ENCODE peak calls at places on chromosomes 1 and 21, in ten cellular contexts. D is hepatocyte; B is GM06990; I is ovary; R is choroid plexus epithelial cell; G is cardiac fibroblast; Y is CD8-positive, alpha-beta T cell; V is GM12865; C is IMR-90; K is OCI-LY7. O is an unnamed sample.

GRCh38 chr1:4137621-4138390 is 237.7 kb upstream of the C1orf174 start:
- DNase-seq in R (no peak), D (no peak), G (no peak), Y (no peak), C (no peak), K (no peak), B (no peak), V (no peak), I (no peak), O (no peak)

GRCh38 chr1:60376196-60376595 is 302.6 kb upstream of the C1orf87 start:
- DNase-seq in D (no peak), I (no peak), B (no peak), R (no peak), K (no peak), V (no peak), C (no peak), Y (no peak), G (no peak), O (peak)

GRCh38 chr1:118535901-118536300 is 350.9 kb upstream of the SPAG17 start:
- DNase-seq in K (no peak), C (no peak), G (no peak), I (no peak), V (no peak), B (no peak), Y (no peak), R (no peak), D (no peak), O (no peak)

GRCh38 chr1:243471754-243472725 is 216.2 kb downstream of the SDCCAG8 start:
- DNase-seq in D (no peak), B (no peak), V (peak), R (peak), Y (no peak), C (peak), K (no peak), I (no peak), G (no peak), O (peak)

GRCh38 chr1:64745181-64745985 is 508 bp downstream of the RAVER2 start:
- DNase-seq in K (no peak), D (peak), V (no peak), Y (no peak), G (peak), R (no peak), I (peak), B (peak), C (no peak), O (peak)

GRCh38 chr1:103496014-103496635 is 29.4 kb upstream of the RNPC3 start:
- DNase-seq in V (no peak), Y (no peak), I (no peak), G (peak), R (peak), B (no peak), D (no peak), C (peak), K (no peak), O (peak)

GRCh38 chr1:198391666-198392065 is 148.8 kb downstream of the ATP6V1G3 start:
- DNase-seq in C (no peak), I (no peak), V (no peak), K (no peak), B (no peak), Y (no peak), G (no peak), D (no peak), R (no peak), O (no peak)

GRCh38 chr21:22728091-22728490 is 1729.9 kb downstream of the NCAM2 start:
- DNase-seq in Y (no peak), B (no peak), D (no peak), C (no peak), V (no peak), R (no peak), K (peak), G (no peak), I (no peak), O (no peak)

GRCh38 chr21:33122507-33122906 is 52.6 kb downstream of the OLIG1 start:
- DNase-seq in G (no peak), B (no peak), R (no peak), V (no peak), I (no peak), K (no peak), D (no peak), Y (no peak), C (no peak), O (no peak)

GRCh38 chr1:63798284-63798683 is 24.5 kb downstream of the ROR1 start:
- DNase-seq in K (no peak), G (no peak), I (no peak), B (no peak), V (no peak), Y (no peak), C (no peak), D (no peak), R (no peak), O (no peak)

GRCh38 chr1:103191327-103191726 is 83.0 kb upstream of the COL11A1 start:
- DNase-seq in V (no peak), B (no peak), G (no peak), D (no peak), Y (no peak), C (peak), R (peak), K (no peak), I (no peak), O (no peak)

GRCh38 chr1:53552146-53552940 is 93.1 kb downstream of the DMRTB1 start:
- DNase-seq in B (no peak), K (no peak), R (peak), D (no peak), C (peak), G (no peak), Y (no peak), V (no peak), I (no peak), O (peak)

GRCh38 chr21:41477641-41478318 is 30.2 kb downstream of the TMPRSS2 start:
- DNase-seq in K (peak), R (no peak), G (peak), C (no peak), Y (no peak), B (no peak), D (no peak), V (no peak), I (no peak), O (peak)

GRCh38 chr21:43845386-43845785 is 19.6 kb upstream of the AGPAT3 start:
- DNase-seq in I (no peak), R (no peak), D (no peak), G (no peak), V (no peak), B (no peak), C (no peak), K (no peak), Y (no peak), O (no peak)

GRCh38 chr1:233543338-233544255 is 70.3 kb upstream of the KCNK1 start:
- DNase-seq in Y (no peak), C (peak), G (peak), V (no peak), R (peak), B (no peak), D (peak), K (no peak), I (peak), O (peak)

GRCh38 chr21:41851090-41851790 is 27.9 kb downstream of the PRDM15 start:
- DNase-seq in G (peak), I (no peak), Y (no peak), K (no peak), R (no peak), D (no peak), V (no peak), B (no peak), C (no peak), O (no peak)

GRCh38 chr1:205541161-205541886 is 36.9 kb downstream of the CDK18 start:
- DNase-seq in I (no peak), K (no peak), Y (no peak), V (no peak), B (no peak), C (no peak), G (no peak), D (no peak), R (no peak), O (no peak)

GRCh38 chr1:14108356-14109275 is 408.6 kb downstream of the PRDM2 start:
- DNase-seq in G (peak), B (no peak), C (no peak), V (no peak), K (no peak), D (peak), I (no peak), R (no peak), Y (no peak), O (no peak)

GRCh38 chr1:180027949-180028445 is 73.4 kb downstream of the CEP350 start:
- DNase-seq in I (no peak), R (peak), G (peak), K (no peak), B (no peak), Y (no peak), D (no peak), V (no peak), C (peak), O (peak)

GRCh38 chr21:26982767-26983166 is 15.9 kb upstream of the ADAMTS5 start:
- DNase-seq in Y (no peak), D (no peak), V (no peak), B (no peak), C (peak), K (no peak), R (peak), G (peak), I (peak), O (peak)

GRCh38 chr1:166902279-166902678 is 26.2 kb upstream of the TADA1 start:
- DNase-seq in D (no peak), K (no peak), R (peak), I (no peak), V (no peak), Y (no peak), G (no peak), B (no peak), C (peak), O (peak)

GRCh38 chr1:181513786-181514297 is 30.5 kb downstream of the CACNA1E start:
- DNase-seq in C (no peak), D (no peak), B (no peak), R (no peak), G (no peak), K (no peak), Y (no peak), I (no peak), V (no peak), O (no peak)

GRCh38 chr21:44596068-44596725 is 3.9 kb upstream of the KRTAP10-6 start:
- DNase-seq in Y (no peak), R (no peak), D (no peak), K (no peak), V (no peak), C (no peak), B (no peak), G (no peak), I (no peak), O (no peak)

GRCh38 chr1:190759807-190760206 is 282.1 kb upstream of the BRINP3 start:
- DNase-seq in R (no peak), D (no peak), I (no peak), C (no peak), V (peak), K (no peak), G (no peak), B (peak), Y (no peak), O (no peak)

GRCh38 chr1:115057661-115058249 is 28.1 kb downstream of the TSHB start:
- DNase-seq in D (peak), I (no peak), R (no peak), K (no peak), B (no peak), Y (no peak), G (no peak), C (no peak), V (no peak), O (no peak)

GRCh38 chr1:248886237-248886895 is 19.7 kb upstream of the PGBD2 start:
- DNase-seq in V (no peak), K (no peak), Y (no peak), B (no peak), D (no peak), R (peak), C (peak), G (peak), I (no peak), O (peak)

GRCh38 chr1:198056255-198056654 is 100.5 kb upstream of the NEK7 start:
- DNase-seq in K (peak), G (no peak), V (peak), D (peak), B (peak), C (no peak), R (no peak), I (no peak), Y (no peak), O (no peak)

GRCh38 chr1:69982992-69983391 is 222.4 kb downstream of the LRRC40 start:
- DNase-seq in V (no peak), K (no peak), B (no peak), D (no peak), G (peak), R (peak), I (no peak), C (peak), Y (no peak), O (peak)

GRCh38 chr1:69992594-69992993 is 212.8 kb downstream of the LRRC40 start:
- DNase-seq in G (no peak), V (no peak), Y (no peak), C (no peak), D (no peak), R (no peak), B (no peak), K (no peak), I (no peak), O (no peak)

GRCh38 chr1:69991644-69992043 is 213.7 kb downstream of the LRRC40 start:
- DNase-seq in K (no peak), D (no peak), C (peak), I (no peak), G (peak), Y (no peak), R (peak), B (no peak), V (no peak), O (peak)

GRCh38 chr1:69985901-69986439 is 219.4 kb downstream of the LRRC40 start:
- DNase-seq in G (no peak), D (no peak), B (no peak), R (no peak), K (no peak), I (no peak), V (no peak), C (peak), Y (no peak), O (no peak)

GRCh38 chr1:69987881-69988280 is 217.5 kb downstream of the LRRC40 start:
- DNase-seq in V (no peak), B (no peak), R (no peak), C (no peak), G (no peak), Y (no peak), K (no peak), I (no peak), D (no peak), O (no peak)
- TF ChIP-seq CTCF in V (no peak), B (no peak), R (no peak), C (no peak), G (no peak), Y (no peak), K (no peak), I (no peak), D (no peak), O (no peak)

GRCh38 chr1:116933586-116934515 is 24.1 kb downstream of the PTGFRN start:
- DNase-seq in B (no peak), V (no peak), I (no peak), C (no peak), Y (no peak), G (no peak), D (no peak), K (no peak), R (no peak), O (no peak)

GRCh38 chr1:116931016-116931918 is 21.6 kb downstream of the PTGFRN start:
- DNase-seq in C (no peak), G (no peak), D (no peak), V (no peak), K (no peak), R (no peak), I (no peak), Y (no peak), B (no peak), O (no peak)

GRCh38 chr1:116929961-116930592 is 20.4 kb downstream of the PTGFRN start:
- DNase-seq in B (no peak), I (no peak), Y (no peak), G (peak), C (no peak), K (no peak), V (no peak), R (no peak), D (no peak), O (no peak)

GRCh38 chr1:116934586-116935207 is 25.0 kb downstream of the PTGFRN start:
- DNase-seq in R (no peak), I (no peak), K (peak), C (no peak), V (peak), B (no peak), G (peak), D (no peak), Y (no peak), O (no peak)
- H3K4me3 ChIP-seq in R (no peak), I (no peak), K (no peak), C (no peak), V (no peak), B (no peak), G (no peak), D (no peak), Y (no peak), O (no peak)

GRCh38 chr1:89841507-89841906 is 20.7 kb downstream of the LRRC8D start:
- DNase-seq in R (no peak), G (no peak), C (no peak), D (no peak), V (no peak), B (no peak), Y (no peak), I (no peak), K (no peak), O (no peak)

GRCh38 chr1:89844236-89844807 is 23.5 kb downstream of the LRRC8D start:
- DNase-seq in C (peak), D (no peak), B (no peak), R (peak), V (peak), Y (peak), K (peak), I (no peak), G (no peak), O (no peak)

GRCh38 chr1:89844860-89845259 is 24.0 kb downstream of the LRRC8D start:
- DNase-seq in G (no peak), K (no peak), B (no peak), R (no peak), C (no peak), Y (no peak), D (no peak), I (no peak), V (no peak), O (no peak)

GRCh38 chr1:89842547-89843278 is 21.9 kb downstream of the LRRC8D start:
- DNase-seq in K (peak), B (no peak), R (peak), C (peak), Y (no peak), V (peak), I (no peak), D (peak), G (peak), O (peak)

GRCh38 chr1:89843279-89844121 is 22.7 kb downstream of the LRRC8D start:
- DNase-seq in C (peak), V (peak), K (peak), G (peak), R (peak), Y (peak), B (peak), I (peak), D (peak), O (peak)
- TF ChIP-seq CTCF in C (peak), V (peak), K (peak), G (peak), R (peak), Y (peak), B (peak), I (peak), D (peak), O (peak)

DNA sequence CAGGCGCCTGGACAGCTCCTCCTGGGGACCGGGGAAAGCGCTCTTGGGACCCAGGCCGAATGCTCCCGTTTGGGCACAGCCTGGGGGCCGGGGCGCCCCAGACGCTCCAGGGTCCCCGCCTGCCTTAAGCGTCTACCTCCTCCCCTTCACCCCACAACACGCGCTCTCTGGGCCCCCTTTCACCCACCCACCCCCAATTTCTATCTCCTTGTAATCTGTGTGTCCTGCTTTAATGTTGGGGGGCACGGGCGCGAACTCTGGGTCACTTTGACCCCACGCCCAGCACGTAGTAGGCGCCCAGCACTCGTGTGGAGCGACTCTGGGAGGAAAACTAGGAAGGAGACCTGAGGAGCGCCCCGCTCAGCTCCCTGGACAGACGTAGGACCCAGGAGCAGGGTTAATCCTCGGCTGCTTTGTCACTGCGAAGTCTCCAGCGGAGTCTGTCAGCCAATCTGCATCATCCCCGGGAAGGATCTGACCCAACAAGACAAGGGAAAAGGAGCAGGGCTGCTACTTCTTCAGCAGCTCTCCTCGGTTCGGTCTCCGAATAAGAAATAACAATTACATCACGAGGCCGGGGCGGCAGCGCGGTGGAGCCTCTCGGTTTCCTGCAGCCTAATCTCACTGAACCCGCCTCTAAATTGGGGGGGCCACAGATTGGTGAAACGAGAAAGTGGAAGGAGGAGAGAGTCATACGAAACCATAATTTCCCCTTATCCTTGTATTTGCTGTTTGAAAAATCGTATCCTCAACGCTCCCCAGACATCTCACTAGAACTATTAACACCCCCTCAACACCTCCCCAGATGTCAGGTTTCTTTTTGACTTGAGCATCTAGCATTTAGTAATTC is 806 bp upstream of the NRIP1 start:
- DNase-seq in B (peak), V (peak), K (no peak), Y (peak), D (peak), G (peak), R (peak), C (peak), I (peak), O (peak)
- H3K4me3 ChIP-seq in B (peak), V (peak), K (no peak), Y (peak), D (peak), G (peak), R (peak), C (peak), I (peak), O (peak)

DNA sequence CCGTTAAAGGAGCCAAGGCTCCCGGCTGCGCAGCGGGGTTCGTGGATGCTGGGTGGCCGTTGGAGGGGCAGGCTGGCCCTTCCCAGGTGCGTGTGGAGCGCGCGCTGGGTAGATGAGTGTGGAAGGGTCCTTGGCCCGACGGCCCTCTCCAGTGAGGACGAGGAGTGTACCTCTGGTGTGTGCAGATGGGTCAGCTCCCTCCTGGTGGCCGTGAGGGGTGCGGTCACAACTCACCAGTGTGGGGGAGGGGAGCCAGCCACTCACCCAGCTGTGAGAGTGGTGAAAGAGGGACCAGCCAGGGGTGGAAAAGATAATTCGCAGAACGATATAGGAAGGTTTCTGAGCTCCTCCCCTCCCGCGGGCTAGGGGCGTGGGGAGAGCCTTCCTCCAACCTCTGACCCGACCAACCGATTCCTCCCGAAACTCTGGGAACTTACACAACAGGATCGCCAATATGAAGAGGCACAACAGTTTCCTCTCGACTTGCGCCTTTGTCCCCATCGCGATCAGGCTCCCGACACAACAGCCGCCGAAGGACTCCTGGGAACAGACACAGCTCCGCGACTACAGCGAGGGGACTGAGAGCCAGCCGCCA is at the start of gene F11R:
- DNase-seq in G (peak), I (peak), D (peak), Y (no peak), K (no peak), R (peak), V (peak), B (no peak), C (no peak), O (no peak)
- TF ChIP-seq CTCF in G (peak), I (peak), D (peak), Y (no peak), K (peak), R (peak), V (peak), B (no peak), C (peak), O (no peak)

O was measured in astrocyte of the spinal cord.